ENCODE peak calls at places on chromosomes 1 and 21, in four cellular contexts. H is GM23248, X is Karpas-422, D is H9. T is an unnamed sample.

GRCh38 chr1:89598450-89599331 is 34.2 kb upstream of the LRRC8C start:
- DNase-seq in H (peak; percentile 59), X (peak; percentile 74), D (no peak), T (peak; percentile 38)

GRCh38 chr1:205569411-205570172 is 62.2 kb downstream of the ELK4 start:
- DNase-seq in H (no peak), X (no peak), D (no peak), T (no peak)

GRCh38 chr1:85284202-85284601 is 7.8 kb upstream of the BCL10 start:
- DNase-seq in H (no peak), X (no peak), D (no peak), T (no peak)

GRCh38 chr1:5481889-5482288 is 510.3 kb downstream of the NPHP4 start:
- DNase-seq in H (no peak), X (peak; percentile 55), D (peak; percentile 85), T (no peak)

GRCh38 chr1:183493540-183494245 is 21.4 kb downstream of the SMG7 start:
- DNase-seq in H (no peak), X (no peak), D (no peak), T (no peak)

GRCh38 chr21:37446552-37446951 is 80.0 kb downstream of the DYRK1A start:
- DNase-seq in H (no peak), X (no peak), D (no peak), T (no peak)

GRCh38 chr1:76330993-76331603 is 256.6 kb downstream of the ST6GALNAC3 start:
- DNase-seq in H (peak; percentile 79), X (peak; percentile 90), D (peak; percentile 44), T (peak; percentile 60)

GRCh38 chr1:19577001-19577400 is 67.1 kb upstream of the NBL1 start:
- DNase-seq in H (peak; percentile 83), X (no peak), D (no peak), T (no peak)

GRCh38 chr1:63843884-63844283 is 70.1 kb downstream of the ROR1 start:
- DNase-seq in H (no peak), X (no peak), D (no peak), T (peak; percentile 51)

GRCh38 chr1:1599030-1599916 is 662 bp downstream of the FNDC10 start:
- DNase-seq in H (peak; percentile 68), X (no peak), D (peak; percentile 70), T (no peak)

GRCh38 chr1:46525253-46525983 is 26.0 kb downstream of the KNCN start:
- DNase-seq in H (no peak), X (no peak), D (no peak), T (no peak)

GRCh38 chr1:20511518-20512428 is 3.8 kb upstream of the MUL1 start:
- DNase-seq in H (peak; percentile 53), X (no peak), D (no peak), T (no peak)

GRCh38 chr1:169513208-169513607 is 27.5 kb upstream of the SLC19A2 start:
- DNase-seq in H (peak; percentile 33), X (no peak), D (no peak), T (no peak)

GRCh38 chr1:248787430-248787829 is 31.9 kb upstream of the LYPD8 start:
- DNase-seq in H (no peak), X (no peak), D (no peak), T (no peak)

GRCh38 chr1:18348354-18348753 is 132.4 kb upstream of the KLHDC7A start:
- DNase-seq in H (no peak), X (no peak), D (no peak), T (no peak)

GRCh38 chr1:21573971-21574458 is 64.8 kb downstream of the ALPL start:
- DNase-seq in H (peak; percentile 81), X (peak; percentile 86), D (peak; percentile 86), T (peak; percentile 67)

GRCh38 chr1:232473900-232474299 is 156.0 kb downstream of the SIPA1L2 start:
- DNase-seq in H (no peak), X (no peak), D (no peak), T (no peak)

GRCh38 chr1:247448107-247448778 is 9.7 kb downstream of the OR2B11 start:
- DNase-seq in H (peak; percentile 80), X (no peak), D (peak; percentile 86), T (peak; percentile 66)

GRCh38 chr1:17665950-17666720 is 89.0 kb upstream of the ACTL8 start:
- DNase-seq in H (peak; percentile 60), X (no peak), D (no peak), T (no peak)

GRCh38 chr1:198788561-198789064 is 149.8 kb downstream of the PTPRC start:
- DNase-seq in H (no peak), X (peak; percentile 91), D (peak; percentile 71), T (peak; percentile 33)

GRCh38 chr1:46411601-46412341 is 17.7 kb downstream of the FAAH start:
- DNase-seq in H (no peak), X (peak; percentile 60), D (peak; percentile 90), T (peak; percentile 30)

GRCh38 chr1:67973061-67973460 is 77.4 kb downstream of the DIRAS3 start:
- DNase-seq in H (no peak), X (no peak), D (no peak), T (no peak)

GRCh38 chr21:36976882-36977651 is 10.6 kb upstream of the HLCS start:
- DNase-seq in H (peak; percentile 84), X (peak; percentile 94), D (peak; percentile 61), T (peak; percentile 75)

GRCh38 chr1:67060811-67061218 is 6.9 kb upstream of the SLC35D1 start:
- DNase-seq in H (peak; percentile 97), X (no peak), D (no peak), T (no peak)

GRCh38 chr21:43034098-43034497 is 41.5 kb downstream of the CBS start:
- DNase-seq in H (peak; percentile 27), X (peak; percentile 26), D (no peak), T (no peak)

GRCh38 chr1:150021191-150021688 is 10.7 kb upstream of the OTUD7B start:
- DNase-seq in H (no peak), X (peak; percentile 9), D (no peak), T (no peak)

DNA sequence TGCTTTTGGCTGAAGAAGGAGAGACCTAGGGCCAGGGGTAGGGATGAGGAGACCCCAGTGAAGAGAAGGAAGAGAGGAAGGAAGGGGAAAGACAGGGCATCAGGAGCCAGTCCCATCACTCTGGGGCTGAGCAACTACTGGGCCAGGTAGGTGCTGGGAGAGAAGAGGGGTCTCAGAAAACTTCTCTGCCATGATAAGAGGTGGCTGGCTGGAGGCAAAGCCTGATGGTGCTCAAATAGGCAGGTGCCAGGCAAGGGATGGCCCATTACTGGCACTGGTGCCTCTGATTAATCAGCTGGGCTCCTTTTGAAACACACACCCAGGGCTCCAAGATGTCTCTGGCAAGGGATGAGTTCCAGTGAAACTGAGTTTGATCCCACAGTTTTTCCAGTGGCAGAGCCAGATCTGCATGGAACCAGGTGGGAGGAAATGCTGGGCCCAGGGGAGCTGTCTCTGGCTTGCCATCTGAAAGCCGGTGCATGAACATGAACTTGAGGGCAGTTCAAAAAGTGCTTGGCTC is 2.8 kb downstream of the CSF1 start:
- DNase-seq in H (peak; percentile 51), X (no peak), D (no peak), T (no peak)
- H3K9ac ChIP-seq in H (peak overlapping the region; percentile 89), X (no peak overlapping the region), D (no peak overlapping the region), T (no peak overlapping the region)

GRCh38 chr1:160221089-160221488 is 15.9 kb downstream of the PEA15 start:
- DNase-seq in H (no peak), X (no peak), D (no peak), T (no peak)

GRCh38 chr1:160220301-160220700 is 15.1 kb downstream of the PEA15 start:
- DNase-seq in H (no peak), X (no peak), D (no peak), T (no peak)

GRCh38 chr1:160222521-160222920 is 17.3 kb downstream of the PEA15 start:
- DNase-seq in H (no peak), X (no peak), D (no peak), T (no peak)

GRCh38 chr1:160217466-160218165 is 12.4 kb downstream of the PEA15 start:
- DNase-seq in H (peak; percentile 72), X (no peak), D (no peak), T (no peak)

DNA sequence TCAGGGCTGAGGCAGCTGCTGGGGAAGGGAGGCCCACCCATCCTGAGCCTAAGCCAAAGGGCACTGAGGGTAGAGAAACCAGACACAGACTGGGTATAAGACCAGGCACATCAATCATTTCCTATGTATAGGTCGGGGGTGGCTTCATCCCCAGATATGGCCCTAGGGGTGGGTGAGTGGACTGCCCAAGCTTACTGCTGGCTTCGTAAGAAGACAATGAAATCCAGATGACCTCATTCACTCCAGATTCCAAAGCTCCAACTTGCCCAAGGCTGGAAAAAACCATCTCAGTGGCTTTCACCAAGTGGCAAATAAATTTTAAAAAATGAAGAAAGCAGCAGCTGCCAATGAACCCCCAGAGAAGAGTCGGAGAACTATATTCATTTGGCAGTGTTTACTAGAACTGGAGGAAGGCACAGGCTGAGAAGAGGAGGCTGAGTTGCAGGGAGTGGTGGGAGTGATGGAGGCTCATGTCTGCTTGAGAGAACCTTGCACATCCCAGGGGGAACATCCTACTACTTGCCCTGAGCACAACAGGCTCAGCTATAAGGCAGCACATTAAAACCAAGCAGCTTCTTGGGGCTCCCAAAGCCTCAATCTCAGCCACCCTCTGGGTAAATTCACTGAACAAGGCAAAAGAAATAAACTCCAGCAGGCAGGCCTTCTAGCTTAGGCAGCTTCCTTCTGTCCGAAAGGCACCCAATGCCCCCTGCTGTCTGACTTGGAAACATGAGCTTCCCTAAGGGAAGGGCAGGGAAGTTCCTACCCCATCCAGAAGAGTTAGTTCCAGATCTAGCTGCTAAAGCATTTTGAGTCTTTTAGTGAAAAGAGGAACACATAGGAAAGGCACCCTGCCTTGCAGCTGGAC is 14.1 kb downstream of the PEA15 start:
- DNase-seq in H (peak; percentile 89), X (peak; percentile 58), D (peak; percentile 67), T (peak; percentile 71)
- H3K9ac ChIP-seq in H (peak overlapping the region; percentile 58), X (no peak overlapping the region), D (no peak overlapping the region), T (peak overlapping the region; percentile 17)

DNA sequence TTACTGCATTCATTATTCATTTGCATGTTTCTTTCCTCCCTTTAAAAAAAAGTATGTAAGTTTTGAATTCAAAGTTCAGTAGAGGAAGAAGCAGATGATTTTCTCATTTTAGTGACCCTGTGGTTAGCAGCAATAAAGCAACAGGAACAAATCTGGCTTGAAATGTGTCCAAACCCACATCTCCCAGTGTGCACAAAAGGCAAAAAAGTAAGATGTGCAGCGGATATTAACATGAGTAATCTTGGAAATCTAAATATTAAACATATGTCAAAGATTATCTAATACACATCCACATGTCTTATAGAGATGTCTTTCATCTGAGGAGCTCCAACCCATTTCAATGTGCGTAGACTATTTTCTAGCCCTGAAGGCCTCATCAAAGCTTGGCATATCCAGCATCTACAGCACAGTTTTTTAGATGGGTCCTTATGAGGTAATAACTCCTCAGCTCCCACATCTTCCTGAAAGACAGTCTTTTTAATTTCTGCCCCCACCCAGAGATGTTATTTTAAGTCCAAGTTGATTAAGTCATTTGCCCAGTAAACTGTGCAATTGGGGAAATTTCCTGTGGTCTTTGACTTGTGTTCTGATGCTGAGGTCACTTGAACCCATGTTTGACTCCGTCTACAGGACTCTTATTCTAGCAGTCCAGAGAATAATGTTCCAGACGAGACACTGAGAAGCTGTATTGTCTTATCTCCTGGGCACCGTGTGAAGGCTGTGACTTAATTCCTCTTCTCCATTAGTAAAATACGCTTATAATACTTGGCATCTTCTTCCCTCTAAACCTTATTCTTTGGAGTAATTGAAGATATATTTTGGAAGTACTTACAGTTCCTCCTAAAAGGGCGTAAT is 73.7 kb downstream of the LMO4 start:
- DNase-seq in H (peak; percentile 55), X (peak; percentile 47), D (no peak), T (no peak)
- H3K9ac ChIP-seq in H (no peak overlapping the region), X (no peak overlapping the region), D (no peak overlapping the region), T (no peak overlapping the region)

GRCh38 chr1:206797534-206798383 is 25.5 kb upstream of the IL10 start:
- DNase-seq in H (peak; percentile 32), X (peak; percentile 76), D (peak; percentile 65), T (peak; percentile 57)

GRCh38 chr1:206799311-206799710 is 27.0 kb upstream of the IL10 start:
- DNase-seq in H (peak; percentile 56), X (no peak), D (no peak), T (no peak)

GRCh38 chr1:206798384-206798996 is 26.2 kb upstream of the IL10 start:
- DNase-seq in H (no peak), X (no peak), D (no peak), T (no peak)

GRCh38 chr1:206794294-206794908 is 22.1 kb upstream of the IL10 start:
- DNase-seq in H (no peak), X (no peak), D (no peak), T (no peak)

GRCh38 chr1:206796984-206797402 is 24.7 kb upstream of the IL10 start:
- DNase-seq in H (no peak), X (no peak), D (no peak), T (no peak)
- H3K9ac ChIP-seq in H (no peak overlapping the region), X (no peak overlapping the region), D (no peak overlapping the region), T (no peak overlapping the region)